ENCODE peak calls at places on chromosomes 7 and 10, in four cellular contexts. B is OCI-LY7, U is astrocyte, W is IMR-90. F is an unnamed sample.
A peak's percentile ranks its signal among the peaks of the same experiment; 100 is the strongest.

GRCh38 chr10:101536800-101537199 is 51.3 kb downstream of the POLL start:
- DNase-seq in U (no peak), B (peak; percentile 59), W (peak; percentile 27), F (peak; percentile 18)

GRCh38 chr7:113087278-113087998 is 811 bp upstream of the GPR85 start:
- DNase-seq in U (peak; percentile 94), W (peak; percentile 94), B (no peak), F (peak; percentile 81)

GRCh38 chr10:59865101-59865500 is 41.3 kb downstream of the CCDC6 start:
- DNase-seq in B (peak; percentile 35), W (peak; percentile 18), U (no peak), F (no peak)

GRCh38 chr7:12926236-12926635 is 238.8 kb downstream of the ARL4A start:
- DNase-seq in B (no peak), U (no peak), W (no peak), F (peak; percentile 71)

GRCh38 chr10:108801775-108802516 is 1121.4 kb downstream of the XPNPEP1 start:
- DNase-seq in W (peak; percentile 70), U (peak; percentile 92), B (no peak), F (no peak)

GRCh38 chr7:131829911-131830310 is 273.5 kb upstream of the PODXL start:
- DNase-seq in U (no peak), W (no peak), B (no peak), F (peak; percentile 12)

GRCh38 chr7:94375167-94375566 is 19.5 kb upstream of the COL1A2 start:
- DNase-seq in W (peak; percentile 97), U (peak; percentile 96), B (no peak), F (peak; percentile 85)

GRCh38 chr10:75508814-75509306 is 77.4 kb downstream of the LRMDA start:
- DNase-seq in B (no peak), W (no peak), U (peak; percentile 87), F (no peak)

GRCh38 chr10:124010563-124011131 is 82.8 kb downstream of the CHST15 start:
- DNase-seq in B (no peak), U (no peak), W (no peak), F (no peak)

GRCh38 chr10:1715821-1716220 is 21.5 kb downstream of the ADARB2 start:
- DNase-seq in B (peak; percentile 52), U (no peak), W (no peak), F (no peak)

GRCh38 chr7:14900051-14900450 is 2.5 kb downstream of the DGKB start:
- DNase-seq in B (no peak), U (no peak), W (peak; percentile 0), F (no peak)

GRCh38 chr10:119191881-119192280 is 13.3 kb upstream of the PRDX3 start:
- DNase-seq in W (no peak), B (no peak), U (no peak), F (no peak)

GRCh38 chr10:5977471-5978370 is at the start of gene IL15RA:
- DNase-seq in W (peak; percentile 72), U (peak; percentile 54), B (peak; percentile 81), F (peak; percentile 82)

DNA sequence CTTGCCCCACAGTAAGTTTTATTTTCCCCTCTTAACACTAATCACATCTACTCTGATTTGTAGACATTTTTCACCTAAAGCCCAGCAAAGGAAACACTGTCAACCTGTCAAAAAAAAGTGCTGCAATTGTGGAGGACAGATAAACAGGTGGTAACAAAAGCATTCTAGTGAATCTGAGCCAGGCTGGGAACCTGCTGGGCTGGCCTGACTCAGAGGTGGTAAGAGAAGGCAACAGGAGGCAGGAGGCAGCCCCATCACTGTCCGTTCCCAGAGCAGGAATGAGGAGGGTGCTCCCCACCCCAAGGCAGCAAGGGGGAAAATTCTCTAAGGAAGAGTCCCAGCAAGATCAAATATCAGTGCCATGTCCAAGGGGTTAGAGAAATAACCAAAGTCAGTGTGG is 19.5 kb upstream of the HERPUD2 start:
- DNase-seq in B (no peak), U (no peak), W (no peak), F (no peak)
- H2AFZ ChIP-seq in B (peak overlapping the region; percentile 82), U (no peak overlapping the region), W (no peak overlapping the region), F (no peak overlapping the region)

GRCh38 chr7:27671675-27672074 is 9.0 kb upstream of the HIBADH start:
- DNase-seq in B (no peak), W (no peak), U (no peak), F (no peak)
- H2AFZ ChIP-seq in B (no peak overlapping the region), W (no peak overlapping the region), U (no peak overlapping the region), F (no peak overlapping the region)

DNA sequence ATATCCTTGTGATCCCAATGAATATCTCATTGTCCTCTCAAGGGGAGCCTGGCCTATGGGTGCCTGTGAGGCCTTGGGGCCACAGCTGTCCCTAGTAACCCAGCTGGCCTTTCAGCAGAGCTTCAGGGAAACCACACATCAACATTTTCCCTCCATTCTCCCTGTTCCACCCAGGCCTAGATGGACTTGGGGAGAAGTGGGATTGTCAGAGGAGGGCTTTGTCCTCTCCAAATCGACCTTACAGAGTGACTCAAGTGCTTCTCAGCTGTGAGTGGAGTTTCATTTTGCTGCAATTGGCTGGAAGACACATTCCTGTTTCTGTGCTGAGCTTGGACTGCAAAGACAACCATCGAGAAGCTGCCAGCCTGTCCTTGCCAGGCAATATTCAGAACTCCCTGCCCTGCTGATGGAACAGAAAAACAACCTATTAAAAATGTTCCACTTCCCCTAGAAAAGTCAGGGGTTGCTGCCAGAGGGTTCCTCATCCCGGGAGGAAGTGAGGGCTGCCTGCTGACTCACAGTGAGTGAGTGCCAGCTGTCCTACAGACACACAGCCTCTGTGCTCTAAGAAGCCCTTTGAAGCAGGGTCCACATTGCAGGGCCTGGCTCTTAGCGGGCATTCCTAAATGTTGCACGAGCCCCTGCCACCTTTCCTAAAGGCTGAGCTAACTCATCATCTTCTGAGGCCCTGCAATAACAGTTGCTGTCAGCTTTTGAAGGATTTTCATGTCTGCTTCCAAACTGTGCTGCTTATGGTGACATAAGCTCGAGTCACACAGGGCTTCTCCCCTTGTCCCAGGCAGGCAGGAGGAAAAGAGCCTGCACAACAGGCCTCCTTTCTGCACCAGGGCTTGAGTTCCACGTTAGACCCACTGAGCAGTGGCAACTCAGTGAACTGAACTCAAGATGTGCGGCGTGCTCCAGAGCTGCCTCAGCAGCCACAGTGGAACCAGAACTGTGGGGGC is 20.5 kb downstream of the STRA8 start:
- DNase-seq in W (peak; percentile 76), B (no peak), U (peak; percentile 68), F (peak; percentile 89)
- H2AFZ ChIP-seq in W (peak overlapping the region; percentile 86), B (peak overlapping the region; percentile 61), U (peak overlapping the region; percentile 61), F (peak overlapping the region; percentile 45)

DNA sequence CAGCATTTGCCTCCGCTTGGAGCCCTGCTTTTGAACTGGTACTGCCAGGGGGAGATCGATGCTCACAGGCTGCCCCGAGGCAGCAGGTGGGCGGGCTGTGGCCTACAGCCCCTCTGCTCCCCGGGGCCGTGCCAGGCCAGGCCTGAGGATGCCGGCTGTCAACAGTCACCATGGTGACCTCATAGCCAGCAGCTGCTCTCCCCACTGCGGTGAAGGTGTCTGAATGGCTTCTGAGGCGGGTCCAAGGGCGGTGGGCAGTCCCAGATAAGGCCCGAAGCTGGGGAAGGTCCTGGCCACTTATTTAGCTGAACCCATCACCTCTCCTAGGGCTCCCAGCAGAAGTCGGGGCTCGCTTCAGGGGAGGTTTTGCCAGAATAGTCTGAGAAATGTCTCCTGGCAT is 179.3 kb downstream of the ARHGAP12 start:
- DNase-seq in W (peak; percentile 46), U (peak; percentile 72), B (no peak), F (no peak)
- H2AFZ ChIP-seq in W (peak overlapping the region; percentile 94), U (peak overlapping the region; percentile 81), B (no peak overlapping the region), F (no peak overlapping the region)